ENCODE peak calls at places on chromosomes 2 and 18, in five cellular contexts. Q, R, G, T and F are unnamed samples.

GRCh38 chr2:114293355-114293754 is 149.1 kb upstream of the DPP10 start:
- DNase-seq in Q (no peak), R (no peak), G (no peak), T (no peak), F (no peak)

GRCh38 chr18:6570581-6571238 is 156.0 kb upstream of the L3MBTL4 start:
- DNase-seq in Q (no peak), R (peak; percentile 39), G (no peak), T (no peak), F (no peak)

GRCh38 chr2:218858671-218859555 is 692 bp upstream of the WNT6 start:
- DNase-seq in Q (no peak), R (peak; percentile 84), G (no peak), T (no peak), F (no peak)

GRCh38 chr2:202049092-202049728 is 15.6 kb downstream of the FZD7 start:
- DNase-seq in Q (no peak), R (no peak), G (no peak), T (no peak), F (no peak)

GRCh38 chr2:121689356-121689755 is 40.1 kb upstream of the CLASP1 start:
- DNase-seq in Q (no peak), R (peak; percentile 40), G (peak; percentile 46), T (peak; percentile 69), F (no peak)

GRCh38 chr18:8601277-8602032 is 7.8 kb upstream of the RAB12 start:
- DNase-seq in Q (no peak), R (no peak), G (peak; percentile 11), T (no peak), F (no peak)

GRCh38 chr18:54734059-54734458 is 94.2 kb upstream of the RAB27B start:
- DNase-seq in Q (no peak), R (no peak), G (peak; percentile 98), T (peak; percentile 96), F (no peak)

GRCh38 chr18:13450289-13451207 is 232.0 kb downstream of the LDLRAD4 start:
- DNase-seq in Q (no peak), R (no peak), G (no peak), T (no peak), F (no peak)

GRCh38 chr2:13968811-13969210 is 663.7 kb upstream of the LRATD1 start:
- DNase-seq in Q (no peak), R (no peak), G (no peak), T (no peak), F (no peak)

GRCh38 chr2:179751184-179751809 is 110.1 kb downstream of the ZNF385B start:
- DNase-seq in Q (no peak), R (peak; percentile 42), G (peak; percentile 14), T (peak; percentile 47), F (no peak)

GRCh38 chr2:100603945-100604633 is 41.3 kb downstream of the PDCL3 start:
- DNase-seq in Q (no peak), R (peak; percentile 21), G (peak; percentile 76), T (no peak), F (no peak)

GRCh38 chr2:170816499-170817246 is at the start of gene GAD1:
- DNase-seq in Q (no peak), R (peak; percentile 78), G (peak; percentile 52), T (peak; percentile 46), F (peak; percentile 66)

GRCh38 chr2:10027931-10028330 is 15.4 kb upstream of the KLF11 start:
- DNase-seq in Q (no peak), R (no peak), G (no peak), T (no peak), F (no peak)

GRCh38 chr2:10026940-10027569 is 16.3 kb upstream of the KLF11 start:
- DNase-seq in Q (no peak), R (no peak), G (no peak), T (no peak), F (no peak)

GRCh38 chr2:10028988-10029874 is 14.1 kb upstream of the KLF11 start:
- DNase-seq in Q (no peak), R (peak; percentile 72), G (no peak), T (no peak), F (no peak)

GRCh38 chr2:10029875-10030223 is 13.5 kb upstream of the KLF11 start:
- DNase-seq in Q (no peak), R (no peak), G (no peak), T (no peak), F (no peak)

GRCh38 chr2:10028407-10028987 is 14.9 kb upstream of the KLF11 start:
- DNase-seq in Q (no peak), R (peak; percentile 42), G (no peak), T (no peak), F (no peak)
- H3K27ac ChIP-seq in Q (peak overlapping the region; percentile 15), R (no peak overlapping the region), G (no peak overlapping the region), T (no peak overlapping the region), F (no peak overlapping the region)

GRCh38 chr18:23970161-23971153 is 44.1 kb upstream of the TTC39C start:
- DNase-seq in Q (no peak), R (no peak), G (no peak), T (no peak), F (no peak)
- H3K27ac ChIP-seq in Q (no peak overlapping the region), R (no peak overlapping the region), G (no peak overlapping the region), T (no peak overlapping the region), F (no peak overlapping the region)

DNA sequence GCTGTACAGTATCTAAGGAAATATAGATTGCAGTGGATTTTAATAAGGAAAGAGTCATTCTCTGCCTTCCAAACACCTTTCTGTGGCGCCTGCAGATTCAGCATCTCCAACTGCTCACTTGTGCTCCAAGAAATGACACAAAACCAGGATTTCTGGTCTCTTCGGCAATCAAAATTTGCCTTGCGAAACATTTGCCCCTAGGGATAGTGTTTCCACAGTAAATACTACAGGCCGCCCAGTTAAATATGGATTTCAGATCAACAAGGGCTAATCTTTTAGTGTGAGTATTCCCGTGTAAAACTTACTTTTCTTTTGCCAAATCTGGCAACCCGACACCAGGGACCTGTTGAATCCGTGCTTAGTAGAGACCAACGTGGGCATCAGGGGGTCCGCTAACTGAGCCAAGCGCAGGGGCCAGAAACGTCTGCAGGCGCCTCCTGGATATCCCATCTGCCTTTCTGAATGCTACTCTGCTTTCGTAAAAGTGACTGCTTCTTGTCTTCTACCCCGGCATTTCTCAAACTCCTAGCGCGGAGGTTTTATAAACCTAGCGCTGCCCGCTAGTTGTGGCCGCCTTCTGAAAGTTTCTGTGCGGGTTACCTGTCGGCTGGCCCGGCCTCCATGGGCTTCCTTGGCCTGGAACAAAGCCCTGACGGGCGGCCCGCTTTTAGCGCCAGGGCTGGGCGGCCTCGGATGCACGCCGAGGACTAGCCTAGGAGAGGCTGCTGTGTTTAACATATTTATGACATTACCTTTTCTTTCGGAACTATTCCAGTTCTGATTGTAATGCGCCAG is 2.5 kb downstream of the CYP1B1 start:
- DNase-seq in Q (no peak), R (peak; percentile 68), G (peak; percentile 21), T (no peak), F (no peak)
- H3K27ac ChIP-seq in Q (no peak overlapping the region), R (no peak overlapping the region), G (no peak overlapping the region), T (no peak overlapping the region), F (no peak overlapping the region)

DNA sequence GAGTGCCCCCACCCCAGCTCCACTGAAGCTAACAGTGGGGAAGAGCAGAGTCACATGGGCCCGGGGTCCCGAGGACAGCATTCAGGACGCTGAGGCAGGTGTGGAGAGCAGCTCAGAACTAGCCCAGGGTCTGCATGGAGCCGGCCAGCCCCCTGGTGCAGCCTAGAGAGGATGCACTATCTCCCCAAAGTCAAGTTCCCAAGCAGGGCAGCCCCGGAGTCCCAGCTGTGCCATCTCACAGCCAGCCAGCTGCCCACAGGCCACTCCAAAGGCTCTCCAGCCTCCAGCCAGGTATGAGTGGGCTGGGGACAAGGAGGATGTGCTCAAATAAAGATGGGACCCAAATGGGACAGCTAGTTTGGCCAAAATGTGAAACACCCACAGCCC is 41.0 kb downstream of the BIN1 start:
- DNase-seq in Q (no peak), R (no peak), G (no peak), T (no peak), F (no peak)
- H3K27ac ChIP-seq in Q (peak overlapping the region; percentile 82), R (no peak overlapping the region), G (no peak overlapping the region), T (no peak overlapping the region), F (peak overlapping the region; percentile 83)

GRCh38 chr2:96535331-96535730 is 1.2 kb upstream of the ARID5A start:
- DNase-seq in Q (no peak), R (no peak), G (no peak), T (no peak), F (no peak)
- H3K27ac ChIP-seq in Q (peak overlapping the region; percentile 99), R (no peak overlapping the region), G (no peak overlapping the region), T (no peak overlapping the region), F (peak overlapping the region; percentile 93)

GRCh38 chr2:68675470-68675869 is 32.1 kb downstream of the PROKR1 start:
- DNase-seq in Q (no peak), R (no peak), G (no peak), T (no peak), F (no peak)
- H3K27ac ChIP-seq in Q (no peak overlapping the region), R (no peak overlapping the region), G (no peak overlapping the region), T (no peak overlapping the region), F (no peak overlapping the region)

GRCh38 chr2:2318949-2319348 is 12.1 kb downstream of the MYT1L start:
- DNase-seq in Q (no peak), R (no peak), G (no peak), T (no peak), F (no peak)
- H3K27ac ChIP-seq in Q (no peak overlapping the region), R (no peak overlapping the region), G (no peak overlapping the region), T (no peak overlapping the region), F (no peak overlapping the region)